ENCODE peak calls at places on chromosomes 2 and 18, in five cellular contexts. One of them, this sample, is unnamed.

GRCh38 chr18:46596119-46596518 is 60.9 kb downstream of the LOXHD1 start:
- DNase-seq in adipocyte: no peak
- DNase-seq in AG10803: no peak
- DNase-seq in lower lobe of right lung: no peak
- DNase-seq in progenitor cell of endocrine pancreas: no peak
- DNase-seq in this sample: no peak

GRCh38 chr2:165646321-165646801 is 147.7 kb downstream of the GALNT3 start:
- DNase-seq in progenitor cell of endocrine pancreas: no peak
- DNase-seq in adipocyte: peak; percentile 92
- DNase-seq in AG10803: peak; percentile 35
- DNase-seq in lower lobe of right lung: no peak
- DNase-seq in this sample: no peak

GRCh38 chr18:79789901-79790885 is 7.5 kb upstream of the KCNG2 start:
- DNase-seq in AG10803: no peak
- DNase-seq in lower lobe of right lung: no peak
- DNase-seq in progenitor cell of endocrine pancreas: no peak
- DNase-seq in adipocyte: no peak
- DNase-seq in this sample: no peak

GRCh38 chr2:127185093-127185492 is 35.0 kb downstream of the CYP27C1 start:
- DNase-seq in AG10803: no peak
- DNase-seq in adipocyte: no peak
- DNase-seq in lower lobe of right lung: no peak
- DNase-seq in progenitor cell of endocrine pancreas: no peak
- DNase-seq in this sample: no peak

GRCh38 chr2:239337877-239338484 is 62.8 kb downstream of the HDAC4 start:
- DNase-seq in AG10803: no peak
- DNase-seq in lower lobe of right lung: no peak
- DNase-seq in adipocyte: no peak
- DNase-seq in progenitor cell of endocrine pancreas: no peak
- DNase-seq in this sample: no peak

GRCh38 chr18:59724116-59724515 is 26.9 kb upstream of the CCBE1 start:
- DNase-seq in adipocyte: no peak
- DNase-seq in AG10803: no peak
- DNase-seq in lower lobe of right lung: no peak
- DNase-seq in progenitor cell of endocrine pancreas: no peak
- DNase-seq in this sample: no peak

GRCh38 chr2:196233033-196233807 is 61.8 kb upstream of the STK17B start:
- DNase-seq in progenitor cell of endocrine pancreas: no peak
- DNase-seq in lower lobe of right lung: no peak
- DNase-seq in adipocyte: peak; percentile 79
- DNase-seq in AG10803: peak; percentile 89
- DNase-seq in this sample: no peak

GRCh38 chr18:40917096-40917495 is 1037.9 kb upstream of the PIK3C3 start:
- DNase-seq in AG10803: no peak
- DNase-seq in progenitor cell of endocrine pancreas: no peak
- DNase-seq in lower lobe of right lung: no peak
- DNase-seq in adipocyte: peak; percentile 14
- DNase-seq in this sample: no peak

GRCh38 chr2:72931280-72931910 is 14.1 kb downstream of the EMX1 start:
- DNase-seq in progenitor cell of endocrine pancreas: no peak
- DNase-seq in lower lobe of right lung: no peak
- DNase-seq in AG10803: no peak
- DNase-seq in adipocyte: no peak
- DNase-seq in this sample: no peak

GRCh38 chr2:21836766-21837543 is 713.2 kb downstream of the TDRD15 start:
- DNase-seq in lower lobe of right lung: no peak
- DNase-seq in adipocyte: peak; percentile 66
- DNase-seq in progenitor cell of endocrine pancreas: no peak
- DNase-seq in AG10803: no peak
- DNase-seq in this sample: no peak

GRCh38 chr2:30026091-30027055 is 105.0 kb upstream of the ALK start:
- DNase-seq in lower lobe of right lung: no peak
- DNase-seq in progenitor cell of endocrine pancreas: peak; percentile 38
- DNase-seq in AG10803: peak; percentile 55
- DNase-seq in adipocyte: peak; percentile 82
- DNase-seq in this sample: peak; percentile 35

GRCh38 chr2:3547915-3548314 is 10.2 kb downstream of the RNASEH1 start:
- DNase-seq in progenitor cell of endocrine pancreas: no peak
- DNase-seq in adipocyte: no peak
- DNase-seq in lower lobe of right lung: no peak
- DNase-seq in AG10803: no peak
- DNase-seq in this sample: no peak